ENCODE peak calls at places on chromosomes 1 and 21, in seven cellular contexts. One of them, this sample, is unnamed.

GRCh38 chr1:202170726-202171125 is 10.3 kb upstream of the PTPN7 start:
- DNase-seq in GM12865: no peak
- DNase-seq in H54: no peak
- DNase-seq in stimulated activated CD8-positive, alpha-beta memory T cell treated with anti-CD3 and anti-CD28 coated beads, Interleukin-4, amount 100 ng/mL, for 4 hours: no peak
- DNase-seq in GM20000: no peak
- DNase-seq in endothelial cell of umbilical vein: no peak
- DNase-seq in non-pigmented ciliary epithelial cell: no peak
- DNase-seq in this sample: no peak

GRCh38 chr1:157151068-157151467 is 12.9 kb upstream of the ETV3 start:
- DNase-seq in endothelial cell of umbilical vein: no peak
- DNase-seq in GM20000: no peak
- DNase-seq in stimulated activated CD8-positive, alpha-beta memory T cell treated with anti-CD3 and anti-CD28 coated beads, Interleukin-4, amount 100 ng/mL, for 4 hours: no peak
- DNase-seq in non-pigmented ciliary epithelial cell: no peak
- DNase-seq in GM12865: no peak
- DNase-seq in H54: no peak
- DNase-seq in this sample: no peak

GRCh38 chr1:50633465-50633864 is 210.2 kb upstream of the DMRTA2 start:
- DNase-seq in non-pigmented ciliary epithelial cell: no peak
- DNase-seq in GM12865: no peak
- DNase-seq in stimulated activated CD8-positive, alpha-beta memory T cell treated with anti-CD3 and anti-CD28 coated beads, Interleukin-4, amount 100 ng/mL, for 4 hours: no peak
- DNase-seq in H54: no peak
- DNase-seq in GM20000: no peak
- DNase-seq in endothelial cell of umbilical vein: no peak
- DNase-seq in this sample: no peak

GRCh38 chr1:93768380-93768863 is 86.8 kb upstream of the BCAR3 start:
- DNase-seq in GM12865: no peak
- DNase-seq in stimulated activated CD8-positive, alpha-beta memory T cell treated with anti-CD3 and anti-CD28 coated beads, Interleukin-4, amount 100 ng/mL, for 4 hours: no peak
- DNase-seq in endothelial cell of umbilical vein: no peak
- DNase-seq in GM20000: no peak
- DNase-seq in non-pigmented ciliary epithelial cell: no peak
- DNase-seq in H54: no peak
- DNase-seq in this sample: no peak

GRCh38 chr21:15826147-15826780 is 96.5 kb downstream of the USP25 start:
- DNase-seq in endothelial cell of umbilical vein: peak; percentile 74
- DNase-seq in GM12865: peak; percentile 64
- DNase-seq in stimulated activated CD8-positive, alpha-beta memory T cell treated with anti-CD3 and anti-CD28 coated beads, Interleukin-4, amount 100 ng/mL, for 4 hours: no peak
- DNase-seq in GM20000: peak; percentile 23
- DNase-seq in H54: no peak
- DNase-seq in non-pigmented ciliary epithelial cell: no peak
- DNase-seq in this sample: no peak

GRCh38 chr1:203275656-203276272 is 29.6 kb upstream of the BTG2 start:
- DNase-seq in endothelial cell of umbilical vein: no peak
- DNase-seq in GM20000: no peak
- DNase-seq in non-pigmented ciliary epithelial cell: no peak
- DNase-seq in H54: no peak
- DNase-seq in stimulated activated CD8-positive, alpha-beta memory T cell treated with anti-CD3 and anti-CD28 coated beads, Interleukin-4, amount 100 ng/mL, for 4 hours: no peak
- DNase-seq in GM12865: no peak
- DNase-seq in this sample: peak; percentile 86

GRCh38 chr1:210709694-210710093 is 381.0 kb downstream of the HHAT start:
- DNase-seq in H54: no peak
- DNase-seq in GM12865: no peak
- DNase-seq in endothelial cell of umbilical vein: no peak
- DNase-seq in stimulated activated CD8-positive, alpha-beta memory T cell treated with anti-CD3 and anti-CD28 coated beads, Interleukin-4, amount 100 ng/mL, for 4 hours: no peak
- DNase-seq in GM20000: no peak
- DNase-seq in non-pigmented ciliary epithelial cell: no peak
- DNase-seq in this sample: no peak

GRCh38 chr1:155172732-155173477 is at the start of gene KRTCAP2:
- DNase-seq in endothelial cell of umbilical vein: peak; percentile 93
- DNase-seq in GM20000: peak; percentile 97
- DNase-seq in stimulated activated CD8-positive, alpha-beta memory T cell treated with anti-CD3 and anti-CD28 coated beads, Interleukin-4, amount 100 ng/mL, for 4 hours: peak; percentile 88
- DNase-seq in non-pigmented ciliary epithelial cell: peak; percentile 90
- DNase-seq in H54: peak; percentile 97
- DNase-seq in GM12865: peak; percentile 98
- DNase-seq in this sample: peak; percentile 96

GRCh38 chr1:185170291-185170848 is 13.4 kb downstream of the SWT1 start:
- DNase-seq in endothelial cell of umbilical vein: peak; percentile 80
- DNase-seq in H54: peak; percentile 14
- DNase-seq in GM20000: peak; percentile 66
- DNase-seq in GM12865: peak; percentile 63
- DNase-seq in non-pigmented ciliary epithelial cell: no peak
- DNase-seq in stimulated activated CD8-positive, alpha-beta memory T cell treated with anti-CD3 and anti-CD28 coated beads, Interleukin-4, amount 100 ng/mL, for 4 hours: no peak
- DNase-seq in this sample: no peak

GRCh38 chr1:9629445-9630201 is 21.9 kb upstream of the PIK3CD start:
- DNase-seq in stimulated activated CD8-positive, alpha-beta memory T cell treated with anti-CD3 and anti-CD28 coated beads, Interleukin-4, amount 100 ng/mL, for 4 hours: peak; percentile 61
- DNase-seq in GM12865: peak; percentile 90
- DNase-seq in H54: no peak
- DNase-seq in non-pigmented ciliary epithelial cell: no peak
- DNase-seq in endothelial cell of umbilical vein: no peak
- DNase-seq in GM20000: peak; percentile 79
- DNase-seq in this sample: no peak

GRCh38 chr1:94560333-94560732 is 18.8 kb upstream of the F3 start:
- DNase-seq in stimulated activated CD8-positive, alpha-beta memory T cell treated with anti-CD3 and anti-CD28 coated beads, Interleukin-4, amount 100 ng/mL, for 4 hours: no peak
- DNase-seq in GM12865: no peak
- DNase-seq in H54: no peak
- DNase-seq in endothelial cell of umbilical vein: no peak
- DNase-seq in non-pigmented ciliary epithelial cell: no peak
- DNase-seq in GM20000: no peak
- DNase-seq in this sample: no peak